ENCODE peak calls at places on chromosomes 13 and 19, in seven cellular contexts. Q is uterus; I is CD8-positive, alpha-beta T cell; Z is neural crest cell; B is A549; D is endothelial cell; R is cardiac fibroblast. T is an unnamed sample.

GRCh38 chr13:19089315-19089714 is 92.3 kb downstream of the TUBA3C start:
- DNase-seq in Q (no peak), B (no peak), I (no peak), R (no peak), D (no peak), Z (no peak), T (no peak)

GRCh38 chr13:99303863-99304521 is 3.2 kb downstream of the GPR183 start:
- DNase-seq in D (no peak), Z (no peak), Q (no peak), B (no peak), I (peak), R (no peak), T (no peak)

GRCh38 chr19:1001538-1002166 is 1.4 kb downstream of the GRIN3B start:
- DNase-seq in B (no peak), I (peak), D (peak), Q (no peak), R (no peak), Z (peak), T (no peak)

GRCh38 chr13:97977376-97977705 is 23.9 kb downstream of the IPO5 start:
- DNase-seq in D (no peak), Q (no peak), I (no peak), B (no peak), Z (no peak), R (peak), T (no peak)

GRCh38 chr13:30422056-30422914 is at the start of gene UBE2L5:
- DNase-seq in I (peak), D (peak), R (peak), Z (peak), B (peak), Q (peak), T (no peak)

GRCh38 chr13:100235311-100235901 is 146.5 kb downstream of the PCCA start:
- DNase-seq in I (no peak), D (peak), Z (peak), B (peak), Q (no peak), R (peak), T (no peak)

GRCh38 chr19:54156953-54157352 is 2.6 kb downstream of the LENG1 start:
- DNase-seq in Z (no peak), B (no peak), I (no peak), Q (no peak), D (no peak), R (no peak), T (no peak)

GRCh38 chr19:54448037-54448773 is 794 bp upstream of the LENG8 start:
- DNase-seq in D (peak), I (peak), B (peak), Z (peak), Q (peak), R (peak), T (peak)

GRCh38 chr13:22455036-22455435 is 725.7 kb upstream of the SGCG start:
- DNase-seq in B (no peak), D (no peak), I (no peak), Q (no peak), R (no peak), Z (no peak), T (no peak)

GRCh38 chr13:39417131-39417530 is 185.9 kb downstream of the LHFPL6 start:
- DNase-seq in B (no peak), Z (peak), D (peak), Q (no peak), R (peak), I (no peak), T (no peak)

GRCh38 chr19:12777217-12778019 is 2.1 kb upstream of the HOOK2 start:
- DNase-seq in Z (peak), I (peak), R (peak), B (no peak), Q (peak), D (peak), T (no peak)

GRCh38 chr19:2949939-2950285 is 5.1 kb upstream of the ZNF77 start:
- DNase-seq in R (no peak), Z (no peak), Q (peak), I (no peak), D (peak), B (peak), T (no peak)

GRCh38 chr19:50551713-50552187 is 16.5 kb downstream of the LRRC4B start:
- DNase-seq in R (no peak), Q (no peak), B (no peak), D (no peak), I (no peak), Z (no peak), T (no peak)

GRCh38 chr13:39364797-39365468 is 238.1 kb downstream of the LHFPL6 start:
- DNase-seq in R (no peak), I (no peak), B (no peak), Z (no peak), Q (no peak), D (no peak), T (no peak)

GRCh38 chr13:51479199-51479523 is 26.3 kb upstream of the INTS6 start:
- DNase-seq in Q (no peak), R (peak), D (no peak), Z (no peak), B (no peak), I (no peak), T (no peak)

GRCh38 chr19:1395194-1396018 is 5.9 kb downstream of the GAMT start:
- DNase-seq in I (no peak), D (no peak), Q (no peak), Z (no peak), B (no peak), R (no peak), T (no peak)

GRCh38 chr19:51607920-51608562 is 22.2 kb downstream of the SIGLEC5 start:
- DNase-seq in I (peak), B (no peak), D (peak), Q (peak), R (peak), Z (peak), T (no peak)

GRCh38 chr13:50679321-50679720 is 164.2 kb downstream of the DLEU7 start:
- DNase-seq in Q (no peak), Z (no peak), R (peak), B (no peak), I (no peak), D (no peak), T (no peak)

GRCh38 chr19:5547881-5548280 is 19.9 kb downstream of the TINCR start:
- DNase-seq in Q (no peak), Z (no peak), D (peak), B (peak), R (peak), I (no peak), T (no peak)

GRCh38 chr19:14758816-14759215 is 19.5 kb downstream of the ADGRE2 start:
- DNase-seq in Q (no peak), I (no peak), Z (no peak), R (no peak), D (no peak), B (no peak), T (no peak)

GRCh38 chr13:111031531-111031961 is 83.6 kb upstream of the ARHGEF7 start:
- DNase-seq in Q (no peak), B (no peak), Z (no peak), D (no peak), R (peak), I (no peak), T (no peak)

DNA sequence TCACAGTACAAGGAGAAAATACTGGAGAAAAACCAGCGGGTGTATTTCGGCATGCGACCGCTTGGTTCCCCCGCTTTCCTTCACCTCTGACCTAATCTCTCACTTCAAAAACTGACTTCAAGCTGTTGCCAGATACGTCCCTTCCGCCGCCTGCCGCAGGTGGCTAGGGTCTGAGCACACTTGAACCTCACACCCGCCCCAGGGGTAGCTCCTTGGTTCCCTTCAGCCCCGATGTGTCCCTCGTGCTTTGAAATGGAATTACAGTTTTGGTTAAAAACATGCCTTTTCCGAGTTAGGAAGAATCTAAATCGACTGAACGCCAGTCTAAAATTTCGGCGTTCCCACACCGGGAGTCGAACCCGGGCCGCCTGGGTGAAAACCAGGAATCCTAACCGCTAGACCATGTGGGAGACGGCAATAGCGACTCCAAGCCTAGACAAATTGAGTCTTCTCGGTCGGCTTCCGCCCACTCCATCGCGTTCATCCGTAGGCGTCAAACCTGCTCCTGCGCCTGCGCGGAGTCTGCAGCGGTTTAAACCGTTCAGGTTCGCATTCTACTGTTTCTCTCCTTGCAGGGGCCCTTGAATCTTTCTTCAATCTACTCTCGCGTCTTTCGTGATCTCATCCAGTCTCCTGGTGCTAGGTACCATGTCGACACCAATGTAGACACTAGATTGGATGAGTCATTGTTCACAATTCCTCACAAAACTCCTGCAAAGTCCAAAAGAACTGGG is 71.5 kb downstream of the NUFIP1 start:
- DNase-seq in R (peak), B (peak), Q (peak), Z (peak), I (peak), D (peak), T (peak)
- TF ChIP-seq CTCF in R (peak), B (no peak), Q (peak), Z (peak), I (peak), D (peak), T (peak)

GRCh38 chr19:16327131-16327450 is 2.5 kb downstream of the KLF2 start:
- DNase-seq in Q (no peak), R (no peak), I (no peak), D (no peak), Z (no peak), B (no peak), T (no peak)

GRCh38 chr19:16330368-16330801 is 5.8 kb downstream of the KLF2 start:
- DNase-seq in R (peak), B (peak), I (peak), D (no peak), Z (no peak), Q (peak), T (peak)

GRCh38 chr19:16327501-16327900 is 2.9 kb downstream of the KLF2 start:
- DNase-seq in I (peak), Q (no peak), D (no peak), Z (no peak), B (no peak), R (no peak), T (no peak)

GRCh38 chr19:16327911-16328823 is 3.5 kb downstream of the KLF2 start:
- DNase-seq in B (no peak), D (no peak), Q (peak), I (peak), R (peak), Z (no peak), T (no peak)

DNA sequence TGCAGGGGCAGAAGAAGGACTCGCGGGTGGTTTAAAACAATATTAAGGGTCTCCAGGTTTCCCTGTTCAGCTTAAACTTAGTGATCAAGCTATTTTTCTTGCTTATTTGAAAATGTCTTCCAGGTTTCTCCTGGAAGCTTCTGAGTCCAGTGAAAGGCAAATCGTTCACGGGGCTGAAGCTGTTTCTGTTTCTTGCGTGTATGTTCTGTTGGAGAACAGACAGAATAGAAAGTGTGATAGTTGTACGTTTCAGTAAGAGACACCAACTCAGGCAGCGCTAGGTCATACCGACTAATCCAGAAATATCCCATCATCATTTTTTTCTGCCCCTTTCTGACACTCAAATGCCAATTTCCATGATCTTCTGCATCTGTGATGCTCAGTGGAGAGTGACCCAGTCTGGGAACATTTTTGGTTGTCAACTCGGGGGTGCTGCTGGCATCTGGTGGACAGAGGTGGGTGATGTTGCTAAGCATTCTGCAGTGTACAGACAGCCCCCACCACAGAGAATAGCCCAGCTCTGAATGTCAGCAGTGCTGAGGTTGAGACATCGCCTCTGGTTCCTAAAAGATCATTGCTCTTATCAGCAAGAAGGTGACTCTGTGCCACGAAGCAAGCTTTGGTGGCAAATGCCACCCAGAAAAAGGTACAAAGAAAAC is 4.3 kb downstream of the KLF2 start:
- DNase-seq in D (no peak), I (peak), B (no peak), Q (no peak), R (peak), Z (no peak), T (no peak)
- TF ChIP-seq CTCF in D (no peak), I (no peak), B (no peak), Q (peak), R (no peak), Z (no peak), T (peak)

GRCh38 chr13:108060111-108060510 is 155.2 kb downstream of the LIG4 start:
- DNase-seq in D (no peak), R (no peak), I (no peak), Q (no peak), B (no peak), Z (no peak), T (no peak)
- TF ChIP-seq CTCF in D (no peak), R (no peak), I (no peak), Q (no peak), B (no peak), Z (no peak), T (no peak)

DNA sequence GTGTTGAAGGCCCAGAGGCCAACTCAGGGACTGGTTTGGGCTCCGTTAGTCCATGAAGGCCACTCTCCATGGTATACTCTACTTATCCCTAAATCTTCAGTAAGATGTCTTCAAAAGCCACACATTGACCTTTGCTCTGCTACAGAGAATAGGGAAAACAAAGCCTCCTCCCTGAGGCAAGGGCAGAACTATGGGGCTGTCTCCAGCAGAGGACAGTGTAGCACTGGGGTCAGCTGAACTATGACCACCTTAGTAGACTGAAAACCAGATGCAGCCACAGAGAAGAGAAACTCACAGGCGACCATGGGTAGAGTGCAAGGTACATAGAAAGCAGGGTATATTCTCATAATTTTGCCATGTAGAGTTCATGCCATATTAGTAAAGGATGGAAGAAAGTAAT is 587.4 kb downstream of the LMO7 start:
- DNase-seq in Z (no peak), I (no peak), B (no peak), D (no peak), Q (no peak), R (no peak), T (no peak)
- TF ChIP-seq CTCF in Z (no peak), I (no peak), B (no peak), D (no peak), Q (no peak), R (no peak), T (no peak)

T was measured in chondrocyte.